ENCODE peak calls at places on chromosomes 7 and 10, in four cellular contexts. One of them, this sample, is unnamed.

GRCh38 chr7:82443044-82443800 is at the start of gene CACNA2D1:
- DNase-seq in GM12878: no peak
- DNase-seq in K562: no peak
- DNase-seq in HepG2: no peak
- DNase-seq in this sample: no peak

GRCh38 chr7:94335586-94335985 is 59.1 kb upstream of the COL1A2 start:
- DNase-seq in GM12878: no peak
- DNase-seq in K562: no peak
- DNase-seq in HepG2: no peak
- DNase-seq in this sample: no peak

GRCh38 chr10:85614566-85614965 is 752.0 kb downstream of the GRID1 start:
- DNase-seq in GM12878: no peak
- DNase-seq in K562: no peak
- DNase-seq in HepG2: no peak
- DNase-seq in this sample: no peak

GRCh38 chr10:12608761-12609160 is 259.4 kb downstream of the CAMK1D start:
- DNase-seq in GM12878: no peak
- DNase-seq in K562: no peak
- DNase-seq in HepG2: no peak
- DNase-seq in this sample: no peak

GRCh38 chr10:114874827-114875541 is 53.4 kb downstream of the FHIP2A start:
- DNase-seq in GM12878: no peak
- DNase-seq in K562: peak
- DNase-seq in HepG2: peak
- DNase-seq in this sample: no peak

GRCh38 chr10:82811621-82812020 is 936.6 kb downstream of the NRG3 start:
- DNase-seq in GM12878: no peak
- DNase-seq in K562: peak
- DNase-seq in HepG2: no peak
- DNase-seq in this sample: no peak

GRCh38 chr7:74656421-74656910 is 1.1 kb upstream of the GTF2I start:
- DNase-seq in GM12878: no peak
- DNase-seq in K562: peak
- DNase-seq in HepG2: peak
- DNase-seq in this sample: peak

GRCh38 chr10:29243750-29244149 is 45.1 kb upstream of the LYZL1 start:
- DNase-seq in GM12878: no peak
- DNase-seq in K562: peak
- DNase-seq in HepG2: no peak
- DNase-seq in this sample: no peak

GRCh38 chr7:24733414-24734060 is 23.7 kb downstream of the GSDME start:
- DNase-seq in GM12878: no peak
- DNase-seq in K562: no peak
- DNase-seq in HepG2: no peak
- DNase-seq in this sample: no peak

GRCh38 chr7:134879815-134880475 is 100.5 kb downstream of the CALD1 start:
- DNase-seq in GM12878: no peak
- DNase-seq in K562: no peak
- DNase-seq in HepG2: no peak
- DNase-seq in this sample: no peak

GRCh38 chr7:123581162-123581459 is 20.5 kb upstream of the ASB15 start:
- DNase-seq in GM12878: no peak
- DNase-seq in K562: no peak
- DNase-seq in HepG2: no peak
- DNase-seq in this sample: no peak

GRCh38 chr10:3091346-3091787 is 24.0 kb downstream of the PFKP start:
- DNase-seq in GM12878: no peak
- DNase-seq in K562: no peak
- DNase-seq in HepG2: peak
- DNase-seq in this sample: no peak

GRCh38 chr10:650691-651615 is 38.5 kb downstream of the DIP2C start:
- DNase-seq in GM12878: no peak
- DNase-seq in K562: no peak
- DNase-seq in HepG2: no peak
- DNase-seq in this sample: no peak

GRCh38 chr10:30591249-30591670 is 38.3 kb downstream of the LYZL2 start:
- DNase-seq in GM12878: no peak
- DNase-seq in K562: peak
- DNase-seq in HepG2: peak
- DNase-seq in this sample: peak

GRCh38 chr10:12414278-12414988 is 65.1 kb downstream of the CAMK1D start:
- DNase-seq in GM12878: no peak
- DNase-seq in K562: no peak
- DNase-seq in HepG2: no peak
- DNase-seq in this sample: no peak

GRCh38 chr10:5873515-5873995 is 16.1 kb downstream of the ANKRD16 start:
- DNase-seq in GM12878: peak
- DNase-seq in K562: peak
- DNase-seq in HepG2: peak
- DNase-seq in this sample: peak

GRCh38 chr7:159128767-159129166 is 15.9 kb downstream of the VIPR2 start:
- DNase-seq in GM12878: no peak
- DNase-seq in K562: no peak
- DNase-seq in HepG2: no peak
- DNase-seq in this sample: no peak

GRCh38 chr7:117664047-117664446 is 184.2 kb downstream of the CFTR start:
- DNase-seq in GM12878: no peak
- DNase-seq in K562: no peak
- DNase-seq in HepG2: no peak
- DNase-seq in this sample: no peak

GRCh38 chr7:117654780-117655179 is 175.0 kb downstream of the CFTR start:
- DNase-seq in GM12878: no peak
- DNase-seq in K562: no peak
- DNase-seq in HepG2: no peak
- DNase-seq in this sample: no peak

GRCh38 chr7:117656806-117657205 is 177.0 kb downstream of the CFTR start:
- DNase-seq in GM12878: no peak
- DNase-seq in K562: no peak
- DNase-seq in HepG2: no peak
- DNase-seq in this sample: no peak

GRCh38 chr7:117661312-117661711 is 181.5 kb downstream of the CFTR start:
- DNase-seq in GM12878: no peak
- DNase-seq in K562: no peak
- DNase-seq in HepG2: no peak
- DNase-seq in this sample: no peak

GRCh38 chr7:117659453-117660086 is 179.7 kb downstream of the CFTR start:
- DNase-seq in GM12878: no peak
- DNase-seq in K562: no peak
- DNase-seq in HepG2: no peak
- DNase-seq in this sample: peak
- TF ChIP-seq JUNB in GM12878: no peak
- TF ChIP-seq JUNB in K562: no peak
- TF ChIP-seq JUNB in HepG2: no peak
- TF ChIP-seq JUNB in this sample: peak

DNA sequence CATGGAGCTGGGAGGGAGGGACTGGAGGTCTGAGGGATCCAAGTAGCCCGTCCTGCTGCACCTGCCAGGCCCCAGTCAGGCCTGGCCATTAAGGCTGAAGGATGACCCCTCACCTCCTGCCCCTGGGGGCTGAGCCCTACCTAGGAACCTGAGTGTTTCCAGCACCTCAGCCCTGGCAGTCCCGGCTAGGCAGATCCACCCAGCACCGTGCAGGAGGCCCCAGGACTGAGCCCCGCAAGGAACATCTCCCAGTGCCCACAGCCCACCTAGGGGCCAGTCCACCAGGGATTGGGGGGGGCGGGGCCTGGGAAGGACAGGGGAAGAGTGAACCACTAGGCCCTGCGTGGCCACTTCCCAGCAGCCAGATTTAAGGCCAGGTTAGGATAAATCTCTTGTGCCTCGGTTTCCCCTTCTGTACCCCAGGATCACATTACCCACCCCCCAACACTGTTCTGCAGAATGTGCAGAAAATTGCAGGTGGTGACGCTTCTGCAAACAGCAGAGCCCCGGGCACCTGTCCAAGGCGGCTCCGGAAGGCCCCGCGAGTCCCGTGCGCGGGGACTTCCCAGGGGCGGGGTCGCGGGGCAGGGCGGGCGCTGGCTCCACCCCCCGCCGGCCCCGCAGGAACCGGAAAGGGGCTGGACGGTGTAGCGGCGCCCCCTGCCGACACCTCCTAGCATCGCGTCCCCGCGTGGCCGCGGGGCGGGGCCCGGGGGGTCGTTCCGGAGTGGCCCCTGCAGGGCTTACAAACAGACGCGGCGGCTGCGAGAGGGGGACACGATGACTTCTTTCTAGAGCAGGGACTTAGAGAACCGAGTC is 55.9 kb downstream of the PWWP2B start:
- DNase-seq in GM12878: no peak
- DNase-seq in K562: peak
- DNase-seq in HepG2: peak
- DNase-seq in this sample: peak
- TF ChIP-seq USF2 in GM12878: no peak
- TF ChIP-seq USF2 in K562: no peak
- TF ChIP-seq USF2 in HepG2: no peak
- TF ChIP-seq USF2 in this sample: no peak

GRCh38 chr10:63646491-63646890 is 125.3 kb downstream of the REEP3 start:
- DNase-seq in GM12878: no peak
- DNase-seq in K562: no peak
- DNase-seq in HepG2: no peak
- DNase-seq in this sample: no peak

GRCh38 chr10:63641799-63642198 is 120.6 kb downstream of the REEP3 start:
- DNase-seq in GM12878: no peak
- DNase-seq in K562: no peak
- DNase-seq in HepG2: no peak
- DNase-seq in this sample: no peak

GRCh38 chr10:63642808-63643207 is 121.6 kb downstream of the REEP3 start:
- DNase-seq in GM12878: no peak
- DNase-seq in K562: no peak
- DNase-seq in HepG2: no peak
- DNase-seq in this sample: no peak

GRCh38 chr10:63645195-63645594 is 124.0 kb downstream of the REEP3 start:
- DNase-seq in GM12878: no peak
- DNase-seq in K562: no peak
- DNase-seq in HepG2: no peak
- DNase-seq in this sample: no peak

DNA sequence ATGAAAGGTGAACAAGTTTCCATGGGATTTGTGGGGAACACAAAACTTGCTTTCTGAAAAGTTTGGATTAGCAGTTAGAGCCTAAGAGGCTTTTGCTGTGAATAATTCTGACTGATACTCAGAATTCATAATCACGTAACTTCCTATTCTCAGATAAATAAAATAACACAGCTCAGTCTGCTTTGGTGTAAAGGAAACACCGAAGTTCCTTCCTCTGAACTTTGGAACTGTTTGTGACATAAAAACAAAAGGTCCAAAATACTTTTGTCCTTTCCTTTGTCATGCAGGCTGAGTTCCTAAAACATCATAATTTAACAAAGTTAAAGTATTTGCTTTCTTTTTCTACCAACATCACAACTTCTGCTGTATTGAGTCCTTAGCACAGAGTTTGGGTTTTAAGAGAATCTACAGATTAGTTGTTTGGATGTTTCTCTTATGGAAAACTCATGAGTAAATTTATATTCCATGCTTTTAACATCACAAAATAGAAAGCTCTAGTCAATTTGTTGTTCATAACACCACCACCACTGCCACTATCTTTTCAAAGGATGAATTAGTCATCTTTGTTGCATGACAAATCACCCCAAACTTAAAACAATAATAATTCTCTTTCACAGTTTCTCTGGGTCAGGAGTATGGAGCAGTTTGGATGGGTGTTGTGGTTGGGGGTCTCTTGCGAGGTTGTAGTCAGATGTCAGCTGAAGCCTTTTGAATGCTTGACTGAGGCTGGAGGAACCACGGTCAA is 123.4 kb downstream of the REEP3 start:
- DNase-seq in GM12878: no peak
- DNase-seq in K562: no peak
- DNase-seq in HepG2: no peak
- DNase-seq in this sample: no peak
- TF ChIP-seq JUNB in GM12878: peak
- TF ChIP-seq JUNB in K562: no peak
- TF ChIP-seq JUNB in HepG2: no peak
- TF ChIP-seq JUNB in this sample: no peak

DNA sequence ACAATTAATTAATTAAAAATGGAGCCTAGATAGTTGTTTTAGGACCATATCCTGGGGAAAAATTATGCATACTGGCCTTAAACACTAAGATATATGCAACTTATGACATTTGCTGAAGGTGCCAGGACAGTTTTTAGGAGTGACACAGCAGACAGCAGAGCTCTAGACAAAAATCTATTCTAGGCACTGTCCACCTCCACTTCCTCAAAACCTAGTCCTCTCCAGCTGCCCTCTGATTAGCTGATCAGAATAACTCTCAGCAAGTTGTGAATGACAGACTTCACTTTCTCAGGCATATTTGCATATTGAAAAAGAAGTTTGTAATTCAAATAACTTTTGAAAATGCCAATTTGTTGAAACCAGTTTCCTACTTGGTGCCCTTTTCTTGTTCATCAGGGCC is 152.2 kb upstream of the STEAP4 start:
- DNase-seq in GM12878: no peak
- DNase-seq in K562: no peak
- DNase-seq in HepG2: no peak
- DNase-seq in this sample: no peak
- TF ChIP-seq USF2 in GM12878: no peak
- TF ChIP-seq USF2 in K562: no peak
- TF ChIP-seq USF2 in HepG2: no peak
- TF ChIP-seq USF2 in this sample: no peak

DNA sequence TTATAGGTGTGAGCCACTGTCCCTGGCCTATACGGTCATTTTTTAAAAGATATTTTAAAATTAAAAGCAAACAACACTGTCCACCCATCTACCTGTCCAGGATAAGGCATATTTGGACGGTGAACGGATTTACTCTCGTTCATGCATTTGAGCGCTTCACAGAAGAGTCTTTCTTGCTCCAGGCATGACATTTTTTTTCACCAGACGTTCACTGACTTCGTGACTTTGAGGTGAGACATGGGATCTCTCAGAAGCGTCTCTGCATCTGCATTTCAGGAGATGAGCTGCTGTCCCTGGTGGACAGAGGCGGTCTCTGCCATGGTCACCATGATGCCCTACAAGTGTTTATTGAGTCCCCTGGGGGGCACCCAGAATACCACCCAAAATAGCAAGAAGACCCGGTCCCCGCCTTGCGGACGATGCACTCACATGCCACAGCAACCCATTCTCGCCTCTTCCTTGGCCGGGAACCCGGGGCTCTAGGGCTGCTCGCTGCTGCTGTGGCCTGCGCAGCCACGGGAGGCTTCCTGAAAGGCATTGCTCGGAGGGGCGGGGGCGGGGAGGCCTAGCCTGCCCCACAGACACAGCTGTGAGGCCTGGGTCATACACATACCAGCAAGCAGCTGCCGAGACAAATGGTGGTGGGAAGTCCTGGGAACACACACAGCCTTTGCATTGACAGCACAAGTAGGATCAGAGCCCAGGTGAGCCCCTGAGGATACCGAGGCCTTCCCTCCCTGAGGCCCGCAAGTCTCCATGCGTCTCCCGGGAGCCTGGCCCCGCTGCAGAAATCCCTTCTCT is 84.4 kb downstream of the RGS10 start:
- DNase-seq in GM12878: no peak
- DNase-seq in K562: no peak
- DNase-seq in HepG2: no peak
- DNase-seq in this sample: no peak
- TF ChIP-seq JUNB in GM12878: no peak
- TF ChIP-seq JUNB in K562: no peak
- TF ChIP-seq JUNB in HepG2: no peak
- TF ChIP-seq JUNB in this sample: no peak